ENCODE peak calls at places on chromosomes 16 and 17, in four cellular contexts. T is spleen, K is heart left ventricle, J is BJ. S is an unnamed sample.

GRCh38 chr17:28718317-28718672 is 627 bp upstream of the RAB34 start:
- DNase-seq in K (no peak), T (no peak), J (no peak), S (no peak)

GRCh38 chr16:74984194-74984669 is 691 bp downstream of the WDR59 start:
- DNase-seq in K (no peak), T (no peak), J (no peak), S (peak; percentile 47)

GRCh38 chr16:1890701-1891035 is 18.7 kb upstream of the MEIOB start:
- DNase-seq in J (no peak), K (no peak), T (no peak), S (no peak)

GRCh38 chr17:1220346-1220745 is 40.6 kb upstream of the ABR start:
- DNase-seq in K (no peak), J (no peak), T (no peak), S (peak; percentile 90)

GRCh38 chr17:30188211-30188939 is 47.1 kb downstream of the SLC6A4 start:
- DNase-seq in T (no peak), K (no peak), J (no peak), S (no peak)

GRCh38 chr17:57121308-57122042 is 36.4 kb downstream of the AKAP1 start:
- DNase-seq in J (no peak), T (no peak), K (no peak), S (peak; percentile 54)

GRCh38 chr17:31283841-31284240 is 13.2 kb downstream of the OMG start:
- DNase-seq in K (no peak), J (no peak), T (no peak), S (no peak)

GRCh38 chr16:47779201-47780016 is 318.3 kb downstream of the PHKB start:
- DNase-seq in T (peak; percentile 73), J (no peak), K (no peak), S (no peak)

GRCh38 chr17:73231363-73231762 is 30.3 kb downstream of the CPSF4L start:
- DNase-seq in J (no peak), K (no peak), T (no peak), S (peak; percentile 30)

GRCh38 chr17:83196088-83196765 is 116.8 kb downstream of the METRNL start:
- DNase-seq in T (peak; percentile 68), J (peak; percentile 15), K (no peak), S (no peak)

GRCh38 chr17:42362245-42362961 is 25.8 kb downstream of the STAT3 start:
- DNase-seq in K (no peak), J (no peak), T (no peak), S (no peak)

GRCh38 chr17:46851029-46851741 is at the start of gene WNT9B:
- DNase-seq in K (no peak), T (no peak), J (no peak), S (no peak)

GRCh38 chr16:22912654-22913053 is 98.7 kb downstream of the HS3ST2 start:
- DNase-seq in J (no peak), T (no peak), K (no peak), S (no peak)

GRCh38 chr17:74373838-74374606 is 6.7 kb downstream of the GPR142 start:
- DNase-seq in J (no peak), K (peak; percentile 48), T (no peak), S (no peak)

GRCh38 chr16:50371036-50371716 is 2.4 kb upstream of the BRD7 start:
- DNase-seq in T (no peak), K (no peak), J (no peak), S (no peak)

GRCh38 chr16:50371936-50372595 is 3.3 kb upstream of the BRD7 start:
- DNase-seq in T (no peak), K (no peak), J (no peak), S (no peak)

GRCh38 chr16:50367777-50368409 is 895 bp downstream of the BRD7 start:
- DNase-seq in T (no peak), K (no peak), J (no peak), S (no peak)

GRCh38 chr16:50368410-50369132 is at the start of gene BRD7:
- DNase-seq in J (no peak), T (peak; percentile 92), K (peak; percentile 70), S (peak; percentile 82)

GRCh38 chr16:50369133-50369804 is 481 bp upstream of the BRD7 start:
- DNase-seq in K (no peak), T (no peak), J (no peak), S (no peak)
- TF ChIP-seq CTCF in K (peak; percentile 6), T (no peak), J (no peak), S (no peak)

DNA sequence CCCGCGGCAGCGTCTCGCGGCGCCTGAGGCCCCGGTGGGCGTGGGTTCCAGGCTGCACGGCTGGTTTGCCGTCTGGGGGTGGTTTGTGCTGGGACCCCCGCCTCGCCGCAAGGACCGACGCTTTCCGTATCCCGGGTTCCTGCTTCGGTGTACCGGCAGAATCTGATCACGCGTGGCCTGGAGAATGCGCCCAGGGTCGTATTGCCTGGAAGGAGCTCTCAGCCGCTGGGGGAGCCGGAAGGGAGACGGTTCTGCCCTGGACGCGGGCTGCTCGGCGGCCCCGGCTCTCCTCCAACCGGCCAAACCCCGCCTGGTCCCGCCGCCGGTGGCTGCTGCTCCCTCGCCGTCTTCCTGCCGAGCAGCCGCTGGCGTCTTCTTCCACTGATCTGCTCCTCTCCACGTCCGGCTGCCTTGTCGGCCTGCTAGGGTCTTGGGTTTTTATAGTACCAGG is 39.8 kb downstream of the ZNF778 start:
- DNase-seq in T (no peak), K (no peak), J (no peak), S (no peak)
- H3K4me3 ChIP-seq in T (peak overlapping the region; percentile 41), K (peak overlapping the region; percentile 34), J (peak overlapping the region; percentile 43), S (no peak overlapping the region)

GRCh38 chr17:79704691-79705090 is 26.1 kb upstream of the ENPP7 start:
- DNase-seq in K (no peak), J (no peak), T (no peak), S (no peak)

GRCh38 chr17:79705674-79706073 is 25.1 kb upstream of the ENPP7 start:
- DNase-seq in J (no peak), T (no peak), K (no peak), S (no peak)

GRCh38 chr17:79707441-79707850 is 23.3 kb upstream of the ENPP7 start:
- DNase-seq in T (peak; percentile 62), J (no peak), K (no peak), S (no peak)

GRCh38 chr17:79706931-79707382 is 23.8 kb upstream of the ENPP7 start:
- DNase-seq in T (no peak), K (no peak), J (no peak), S (no peak)

GRCh38 chr17:79707931-79708891 is 22.5 kb upstream of the ENPP7 start:
- DNase-seq in J (no peak), K (peak; percentile 28), T (peak; percentile 81), S (peak; percentile 71)
- TF ChIP-seq CTCF in J (peak; percentile 76), K (peak; percentile 73), T (peak; percentile 72), S (peak; percentile 84)

GRCh38 chr16:85028638-85029412 is 1.2 kb downstream of the KIAA0513 start:
- DNase-seq in K (no peak), T (peak; percentile 87), J (no peak), S (no peak)
- H3K4me3 ChIP-seq in K (peak overlapping the region; percentile 95), T (peak overlapping the region; percentile 86), J (peak overlapping the region; percentile 75), S (no peak overlapping the region)

GRCh38 chr16:50311891-50312501 is 45.6 kb downstream of the ADCY7 start:
- DNase-seq in J (no peak), K (no peak), T (peak; percentile 67), S (no peak)
- TF ChIP-seq CTCF in J (no peak), K (no peak), T (no peak), S (no peak)

GRCh38 chr16:89723279-89724250 is 2.2 kb downstream of the ZNF276 start:
- DNase-seq in T (peak; percentile 91), K (peak; percentile 69), J (no peak), S (no peak)

GRCh38 chr16:89721644-89722391 is 481 bp downstream of the ZNF276 start:
- DNase-seq in T (peak; percentile 97), K (peak; percentile 66), J (no peak), S (peak; percentile 78)

GRCh38 chr16:89720859-89721643 is at the start of the genes VPS9D1 and ZNF276:
- DNase-seq in J (no peak), T (peak; percentile 97), K (peak; percentile 89), S (peak; percentile 80)

GRCh38 chr16:89720520-89720858 is 209 bp downstream of the VPS9D1 start:
- DNase-seq in J (no peak), K (no peak), T (peak; percentile 91), S (no peak)

DNA sequence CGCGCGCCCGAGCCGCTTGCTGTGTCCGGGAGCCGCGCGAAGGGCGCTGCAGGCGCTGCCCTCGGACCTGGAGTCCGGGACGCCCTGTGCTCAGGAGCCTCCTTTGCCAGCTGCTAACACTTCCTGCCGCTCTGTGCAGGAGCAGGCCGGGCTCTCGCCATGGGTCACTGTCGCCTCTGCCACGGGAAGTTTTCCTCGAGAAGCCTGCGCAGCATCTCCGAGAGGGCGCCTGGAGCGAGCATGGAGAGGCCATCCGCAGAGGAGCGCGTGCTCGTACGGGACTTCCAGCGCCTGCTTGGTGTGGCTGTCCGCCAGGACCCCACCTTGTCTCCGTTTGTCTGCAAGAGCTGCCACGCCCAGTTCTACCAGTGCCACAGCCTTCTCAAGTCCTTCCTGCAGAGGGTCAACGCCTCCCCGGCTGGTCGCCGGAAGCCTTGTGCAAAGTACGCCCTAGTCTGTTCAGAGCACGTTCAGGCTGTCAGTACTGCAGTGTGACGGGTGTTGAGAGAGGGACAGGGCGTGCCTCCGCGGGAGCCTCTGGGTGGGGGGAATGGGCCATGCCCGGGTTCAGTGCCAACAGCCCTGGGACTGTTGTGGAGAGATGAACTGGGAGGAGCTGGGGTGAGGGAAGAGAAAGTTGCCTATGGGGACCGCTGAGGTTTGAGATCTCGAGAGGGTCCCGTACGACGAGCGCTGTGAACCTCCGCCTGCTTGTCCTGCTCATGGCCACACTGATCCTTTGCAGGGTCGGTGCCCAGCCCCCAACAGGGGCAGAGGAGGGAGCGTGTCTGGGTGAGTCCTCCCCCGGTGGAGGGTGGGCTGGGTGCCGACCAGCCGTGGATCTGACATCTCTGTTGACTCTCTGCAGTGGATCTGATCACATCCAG is 1.3 kb downstream of the ZNF276 start:
- DNase-seq in K (peak; percentile 68), T (peak; percentile 96), J (no peak), S (no peak)
- H3K4me3 ChIP-seq in K (peak overlapping the region; percentile 98), T (peak overlapping the region; percentile 94), J (peak overlapping the region; percentile 58), S (peak overlapping the region; percentile 89)

GRCh38 chr17:63497708-63498483 is 21.0 kb downstream of the ACE start:
- DNase-seq in T (no peak), K (no peak), J (no peak), S (peak; percentile 59)
- TF ChIP-seq CTCF in T (no peak), K (no peak), J (no peak), S (peak; percentile 73)

GRCh38 chr17:18184143-18185007 is 747 bp downstream of the ALKBH5 start:
- DNase-seq in J (no peak), K (peak; percentile 43), T (peak; percentile 92), S (peak; percentile 81)

GRCh38 chr17:18183334-18184142 is at the start of gene ALKBH5:
- DNase-seq in J (peak; percentile 97), T (peak; percentile 98), K (peak; percentile 99), S (peak; percentile 100)

GRCh38 chr17:18181358-18181757 is 2.3 kb upstream of the ALKBH5 start:
- DNase-seq in T (no peak), J (no peak), K (no peak), S (no peak)

GRCh38 chr17:18182978-18183333 is 672 bp upstream of the ALKBH5 start:
- DNase-seq in J (no peak), K (peak; percentile 88), T (peak; percentile 97), S (peak; percentile 85)

GRCh38 chr17:18182190-18182977 is 1.2 kb upstream of the ALKBH5 start:
- DNase-seq in T (no peak), J (no peak), K (peak; percentile 49), S (no peak)
- H3K4me3 ChIP-seq in T (peak overlapping the region; percentile 85), J (peak overlapping the region; percentile 88), K (peak overlapping the region; percentile 90), S (peak overlapping the region; percentile 84)